ENCODE peak calls at places on chromosomes 1 and 21, in five cellular contexts. Z is IMR-90, S is H9, L is upper lobe of right lung, R is endodermal cell. C is an unnamed sample.

GRCh38 chr1:84510165-84510564 is 3.8 kb upstream of the GNG5 start:
- DNase-seq in Z (no peak), S (no peak), L (no peak), R (no peak), C (no peak)

GRCh38 chr1:50570064-50570463 is 146.8 kb upstream of the DMRTA2 start:
- DNase-seq in Z (peak; percentile 58), L (no peak), R (no peak), S (no peak), C (no peak)

GRCh38 chr1:9868244-9868590 is 41.9 kb downstream of the CTNNBIP1 start:
- DNase-seq in S (no peak), L (no peak), Z (no peak), R (no peak), C (no peak)

GRCh38 chr21:44935533-44935927 is 4.3 kb upstream of the SLX9 start:
- DNase-seq in Z (no peak), L (no peak), R (peak; percentile 41), S (no peak), C (peak; percentile 11)

GRCh38 chr1:19974822-19975416 is 4.5 kb downstream of the PLA2G2A start:
- DNase-seq in L (no peak), Z (peak; percentile 72), R (peak; percentile 88), S (peak; percentile 78), C (peak; percentile 49)

GRCh38 chr1:103087261-103087660 is 21.1 kb downstream of the COL11A1 start:
- DNase-seq in L (no peak), Z (no peak), S (no peak), R (no peak), C (no peak)

GRCh38 chr21:33937931-33938339 is 22.3 kb upstream of the ATP5PO start:
- DNase-seq in R (no peak), L (no peak), Z (no peak), S (no peak), C (no peak)

GRCh38 chr1:99652881-99653281 is 7.0 kb downstream of the PALMD start:
- DNase-seq in L (no peak), S (no peak), R (peak; percentile 45), Z (no peak), C (no peak)

GRCh38 chr1:3272321-3273045 is 182.0 kb upstream of the ARHGEF16 start:
- DNase-seq in S (no peak), L (no peak), R (no peak), Z (no peak), C (no peak)

GRCh38 chr1:233448290-233448689 is 120.8 kb downstream of the MAP3K21 start:
- DNase-seq in R (no peak), Z (no peak), S (no peak), L (no peak), C (no peak)

GRCh38 chr1:68745006-68745405 is 248.1 kb upstream of the DEPDC1 start:
- DNase-seq in L (no peak), Z (no peak), R (no peak), S (no peak), C (no peak)

GRCh38 chr1:199693724-199694123 is 333.8 kb upstream of the NR5A2 start:
- DNase-seq in S (no peak), L (no peak), R (no peak), Z (no peak), C (no peak)

GRCh38 chr1:145730900-145731299 is 11.6 kb downstream of the CD160 start:
- DNase-seq in R (no peak), Z (no peak), S (no peak), L (no peak), C (no peak)

GRCh38 chr1:42743302-42744029 is 3.4 kb upstream of the CLDN19 start:
- DNase-seq in S (peak; percentile 23), L (no peak), R (no peak), Z (no peak), C (no peak)

GRCh38 chr1:3674100-3675094 is 22.1 kb downstream of the TP73 start:
- DNase-seq in S (peak; percentile 76), L (no peak), R (peak; percentile 88), Z (no peak), C (no peak)

GRCh38 chr21:40472026-40472425 is 374.9 kb downstream of the DSCAM start:
- DNase-seq in S (no peak), L (no peak), R (no peak), Z (no peak), C (no peak)

GRCh38 chr1:36321119-36321951 is 2.1 kb downstream of the EVA1B start:
- DNase-seq in L (peak; percentile 81), Z (peak; percentile 94), R (peak; percentile 97), S (peak; percentile 97), C (peak; percentile 86)

GRCh38 chr1:80258659-80259058 is 1252.1 kb upstream of the ADGRL4 start:
- DNase-seq in L (no peak), R (no peak), S (no peak), Z (no peak), C (no peak)

GRCh38 chr1:111045033-111045722 is 81.5 kb upstream of the LRIF1 start:
- DNase-seq in R (no peak), L (no peak), Z (no peak), S (no peak), C (no peak)

GRCh38 chr1:93447481-93448291 is at the start of gene FNBP1L:
- DNase-seq in Z (peak; percentile 52), L (peak; percentile 93), R (peak; percentile 97), S (peak; percentile 89), C (peak; percentile 84)

GRCh38 chr21:40386301-40386911 is 460.6 kb downstream of the DSCAM start:
- DNase-seq in Z (no peak), L (peak; percentile 81), S (peak; percentile 74), R (peak; percentile 85), C (peak; percentile 32)

GRCh38 chr1:176878750-176879536 is 285.6 kb downstream of the ASTN1 start:
- DNase-seq in Z (no peak), R (peak; percentile 83), S (peak; percentile 78), L (no peak), C (no peak)

GRCh38 chr1:100710881-100711660 is 8.5 kb upstream of the VCAM1 start:
- DNase-seq in L (no peak), S (no peak), R (no peak), Z (peak; percentile 82), C (no peak)

GRCh38 chr1:172486805-172487454 is 43.1 kb upstream of the PIGC start:
- DNase-seq in S (no peak), Z (no peak), L (no peak), R (no peak), C (no peak)

GRCh38 chr1:172489847-172490246 is 43.1 kb upstream of the SUCO start:
- DNase-seq in L (no peak), S (no peak), Z (no peak), R (no peak), C (no peak)

GRCh38 chr1:172484252-172484651 is 40.4 kb upstream of the PIGC start:
- DNase-seq in Z (no peak), S (no peak), R (no peak), L (no peak), C (no peak)

GRCh38 chr1:172485626-172486025 is 41.8 kb upstream of the PIGC start:
- DNase-seq in S (no peak), L (no peak), Z (no peak), R (no peak), C (no peak)

DNA sequence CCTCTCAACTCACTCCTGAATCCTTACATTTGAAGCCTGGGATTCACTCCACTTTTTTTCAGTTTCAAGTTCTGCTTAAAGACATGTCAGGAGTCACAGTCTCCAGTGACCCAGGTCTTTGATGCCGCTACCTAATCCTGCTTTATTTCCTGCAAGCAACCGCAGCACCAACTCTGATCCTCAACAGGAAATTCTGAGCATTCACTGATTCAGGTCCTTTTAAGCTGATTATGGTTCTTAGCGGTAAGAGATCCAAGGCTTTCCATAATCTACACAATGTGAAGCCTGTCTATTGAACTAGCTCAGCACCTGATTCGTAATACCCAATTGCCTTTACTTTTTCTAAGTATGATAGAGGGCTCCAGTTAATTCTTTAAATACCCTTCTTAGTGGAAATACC is 43.7 kb upstream of the PIGC start:
- DNase-seq in S (no peak), Z (no peak), R (no peak), L (no peak), C (no peak)
- H3K27ac ChIP-seq in S (no peak overlapping the region), Z (no peak overlapping the region), R (no peak overlapping the region), L (no peak overlapping the region), C (no peak overlapping the region)

GRCh38 chr21:14693997-14694396 is 147.9 kb upstream of the SAMSN1 start:
- DNase-seq in Z (no peak), S (no peak), R (no peak), L (no peak), C (no peak)
- TF ChIP-seq CTCF in Z (no peak), S (no peak), R (no peak), L (no peak), C (no peak)

GRCh38 chr1:160209656-160210046 is 4.5 kb downstream of the PEA15 start:
- DNase-seq in R (no peak), S (no peak), Z (no peak), L (no peak), C (peak; percentile 67)

GRCh38 chr1:160207751-160208150 is 2.6 kb downstream of the PEA15 start:
- DNase-seq in R (no peak), Z (no peak), L (no peak), S (no peak), C (no peak)

GRCh38 chr1:160207118-160207650 is 2.0 kb downstream of the PEA15 start:
- DNase-seq in S (no peak), Z (no peak), L (no peak), R (no peak), C (no peak)

GRCh38 chr1:160209041-160209655 is 4.0 kb downstream of the PEA15 start:
- DNase-seq in S (no peak), R (no peak), Z (no peak), L (no peak), C (no peak)

GRCh38 chr1:160208179-160209040 is 3.2 kb downstream of the PEA15 start:
- DNase-seq in S (no peak), R (no peak), Z (no peak), L (no peak), C (peak; percentile 25)
- H3K4me1 ChIP-seq in S (peaks cover 24% of the 10 kb centered on the region), R (peaks cover 13% of the 10 kb centered on the region), Z (peaks cover 44% of the 10 kb centered on the region), L (peaks cover 55% of the 10 kb centered on the region), C (peaks cover 81% of the 10 kb centered on the region)

GRCh38 chr1:7912145-7912544 is 28.5 kb downstream of the TNFRSF9 start:
- DNase-seq in R (no peak), L (no peak), Z (no peak), S (no peak), C (no peak)

GRCh38 chr1:7916431-7916830 is 24.2 kb downstream of the TNFRSF9 start:
- DNase-seq in R (no peak), L (no peak), S (no peak), Z (no peak), C (no peak)

GRCh38 chr1:7915826-7916225 is 24.8 kb downstream of the TNFRSF9 start:
- DNase-seq in Z (no peak), S (no peak), R (no peak), L (no peak), C (no peak)

GRCh38 chr1:7912743-7913557 is 27.7 kb downstream of the TNFRSF9 start:
- DNase-seq in S (peak; percentile 61), Z (no peak), L (no peak), R (peak; percentile 74), C (no peak)
- H3K27ac ChIP-seq in S (no peak overlapping the region), Z (no peak overlapping the region), L (no peak overlapping the region), R (no peak overlapping the region), C (no peak overlapping the region)

GRCh38 chr1:44002606-44003157 is 11.3 kb downstream of the CCDC24 start:
- DNase-seq in S (peak; percentile 46), Z (no peak), R (peak; percentile 71), L (no peak), C (no peak)
- TF ChIP-seq CTCF in S (peak; percentile 63), Z (no peak), R (peak; percentile 72), L (no peak), C (no peak)

GRCh38 chr1:179087665-179088064 is 5.8 kb downstream of the TOR3A start:
- DNase-seq in S (peak; percentile 96), Z (no peak), R (peak; percentile 95), L (no peak), C (no peak)
- H3K4me1 ChIP-seq in S (peaks cover 10% of the 10 kb centered on the region), Z (peaks cover 10% of the 10 kb centered on the region), R (peaks cover 5% of the 10 kb centered on the region), L (peaks cover 24% of the 10 kb centered on the region), C (peaks cover 51% of the 10 kb centered on the region)